ENCODE peak calls at places on chromosomes 4 and X, in four cellular contexts. One of them, this sample, is unnamed.

GRCh38 chr4:132557660-132558059 is 591.4 kb upstream of the PCDH10 start:
- DNase-seq in fibroblast of lung: peak
- DNase-seq in hepatocyte: peak
- DNase-seq in astrocyte of the spinal cord: no peak
- DNase-seq in this sample: no peak

GRCh38 chrX:131988236-131988635 is 34.9 kb upstream of the STK26 start:
- DNase-seq in fibroblast of lung: no peak
- DNase-seq in hepatocyte: no peak
- DNase-seq in astrocyte of the spinal cord: no peak
- DNase-seq in this sample: no peak

GRCh38 chrX:119459181-119459580 is 9.1 kb upstream of the SLC25A5 start:
- DNase-seq in fibroblast of lung: no peak
- DNase-seq in astrocyte of the spinal cord: no peak
- DNase-seq in hepatocyte: no peak
- DNase-seq in this sample: no peak

GRCh38 chrX:133989993-133990392 is 4.6 kb upstream of the GPC3 start:
- DNase-seq in fibroblast of lung: no peak
- DNase-seq in hepatocyte: no peak
- DNase-seq in astrocyte of the spinal cord: no peak
- DNase-seq in this sample: no peak

GRCh38 chr4:30094866-30095265 is 625.3 kb upstream of the PCDH7 start:
- DNase-seq in astrocyte of the spinal cord: no peak
- DNase-seq in hepatocyte: no peak
- DNase-seq in fibroblast of lung: peak
- DNase-seq in this sample: no peak

GRCh38 chrX:119643696-119644095 is 37.5 kb upstream of the NKRF start:
- DNase-seq in fibroblast of lung: no peak
- DNase-seq in astrocyte of the spinal cord: no peak
- DNase-seq in hepatocyte: no peak
- DNase-seq in this sample: no peak

GRCh38 chr4:144645621-144646522 is at the start of gene HHIP:
- DNase-seq in astrocyte of the spinal cord: peak
- DNase-seq in fibroblast of lung: peak
- DNase-seq in hepatocyte: peak
- DNase-seq in this sample: peak

GRCh38 chr4:80097395-80098177 is 24.6 kb upstream of the ANTXR2 start:
- DNase-seq in astrocyte of the spinal cord: peak
- DNase-seq in hepatocyte: no peak
- DNase-seq in fibroblast of lung: peak
- DNase-seq in this sample: peak

GRCh38 chrX:110408949-110409588 is 50.4 kb downstream of the RTL9 start:
- DNase-seq in hepatocyte: no peak
- DNase-seq in fibroblast of lung: peak
- DNase-seq in astrocyte of the spinal cord: no peak
- DNase-seq in this sample: no peak

GRCh38 chrX:118174516-118174915 is 57.9 kb upstream of the KLHL13 start:
- DNase-seq in fibroblast of lung: peak
- DNase-seq in hepatocyte: no peak
- DNase-seq in astrocyte of the spinal cord: no peak
- DNase-seq in this sample: no peak

GRCh38 chrX:96002401-96002800 is 682.2 kb upstream of the DIAPH2 start:
- DNase-seq in hepatocyte: no peak
- DNase-seq in astrocyte of the spinal cord: no peak
- DNase-seq in fibroblast of lung: peak
- DNase-seq in this sample: no peak

DNA sequence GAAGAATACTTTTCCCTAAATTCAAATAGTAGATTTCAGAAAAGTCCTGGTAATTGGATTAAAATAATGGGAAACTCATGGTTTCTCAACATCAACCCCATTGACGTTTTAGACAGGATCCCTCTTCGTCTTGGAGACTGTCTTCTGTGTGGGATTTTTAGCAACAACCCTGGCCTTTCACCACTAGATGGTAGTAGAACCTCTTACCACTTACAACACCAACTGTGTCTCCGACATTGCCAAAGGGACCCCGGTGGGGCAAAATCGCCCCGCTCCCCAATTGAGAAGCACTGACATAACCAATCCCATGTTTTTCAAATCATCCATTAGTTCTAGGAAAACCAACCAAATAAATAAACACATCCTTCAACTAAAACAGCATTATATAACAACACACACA is 16.9 kb upstream of the ANOS1 start:
- DNase-seq in hepatocyte: peak
- DNase-seq in fibroblast of lung: peak
- DNase-seq in astrocyte of the spinal cord: peak
- DNase-seq in this sample: no peak
- TF ChIP-seq CTCF in hepatocyte: peak
- TF ChIP-seq CTCF in fibroblast of lung: peak
- TF ChIP-seq CTCF in astrocyte of the spinal cord: peak
- TF ChIP-seq CTCF in this sample: peak

GRCh38 chrX:153495903-153496629 is 1.3 kb downstream of the BGN start:
- DNase-seq in hepatocyte: no peak
- DNase-seq in fibroblast of lung: no peak
- DNase-seq in astrocyte of the spinal cord: no peak
- DNase-seq in this sample: no peak
- H3K4me3 ChIP-seq in hepatocyte: no peak
- H3K4me3 ChIP-seq in fibroblast of lung: peak
- H3K4me3 ChIP-seq in astrocyte of the spinal cord: peak
- H3K4me3 ChIP-seq in this sample: peak

DNA sequence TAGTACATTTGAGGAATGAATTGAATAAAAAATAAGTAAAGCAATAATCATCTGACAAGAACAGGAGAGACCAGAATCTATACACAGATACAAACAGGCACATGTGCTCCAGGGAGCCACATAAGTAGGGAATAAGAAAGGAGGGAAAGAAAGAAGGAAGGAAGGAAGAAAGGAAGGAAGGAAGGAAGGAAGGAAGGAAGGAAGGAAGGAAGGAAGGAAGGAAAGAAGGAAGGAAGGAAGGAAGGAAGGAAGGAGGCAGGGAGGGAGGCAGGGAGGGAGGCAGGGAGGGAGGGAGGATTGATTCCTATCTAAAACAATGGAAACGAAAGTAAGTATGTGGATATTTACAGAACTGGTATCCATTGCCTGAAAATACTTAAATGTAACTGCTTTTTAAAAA is 475.8 kb downstream of the NLGN4X start:
- DNase-seq in hepatocyte: no peak
- DNase-seq in astrocyte of the spinal cord: no peak
- DNase-seq in fibroblast of lung: no peak
- DNase-seq in this sample: no peak
- TF ChIP-seq CTCF in hepatocyte: no peak
- TF ChIP-seq CTCF in astrocyte of the spinal cord: no peak
- TF ChIP-seq CTCF in fibroblast of lung: no peak
- TF ChIP-seq CTCF in this sample: no peak

DNA sequence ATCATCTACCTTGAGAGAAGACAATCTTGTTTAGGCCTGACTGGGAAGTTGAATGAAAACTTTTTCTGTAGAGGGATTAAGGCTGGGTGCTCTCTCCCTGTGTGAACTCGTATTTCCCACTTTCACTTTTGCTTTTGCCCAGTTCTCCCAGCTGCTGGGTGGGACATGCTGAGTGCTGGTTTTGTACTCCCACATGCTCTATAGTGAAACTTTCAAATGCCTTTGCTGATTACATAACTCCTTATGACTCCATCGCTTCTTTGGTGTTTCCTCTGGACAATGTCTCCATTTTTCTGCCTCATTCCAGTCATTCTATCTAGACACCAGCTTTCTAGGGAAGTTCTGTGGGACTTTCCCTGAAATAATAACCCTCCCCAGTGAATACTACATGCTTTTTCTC is 100.5 kb downstream of the CLNK start:
- DNase-seq in hepatocyte: peak
- DNase-seq in astrocyte of the spinal cord: peak
- DNase-seq in fibroblast of lung: peak
- DNase-seq in this sample: peak
- H3K4me3 ChIP-seq in hepatocyte: no peak
- H3K4me3 ChIP-seq in astrocyte of the spinal cord: no peak
- H3K4me3 ChIP-seq in fibroblast of lung: peak
- H3K4me3 ChIP-seq in this sample: no peak

DNA sequence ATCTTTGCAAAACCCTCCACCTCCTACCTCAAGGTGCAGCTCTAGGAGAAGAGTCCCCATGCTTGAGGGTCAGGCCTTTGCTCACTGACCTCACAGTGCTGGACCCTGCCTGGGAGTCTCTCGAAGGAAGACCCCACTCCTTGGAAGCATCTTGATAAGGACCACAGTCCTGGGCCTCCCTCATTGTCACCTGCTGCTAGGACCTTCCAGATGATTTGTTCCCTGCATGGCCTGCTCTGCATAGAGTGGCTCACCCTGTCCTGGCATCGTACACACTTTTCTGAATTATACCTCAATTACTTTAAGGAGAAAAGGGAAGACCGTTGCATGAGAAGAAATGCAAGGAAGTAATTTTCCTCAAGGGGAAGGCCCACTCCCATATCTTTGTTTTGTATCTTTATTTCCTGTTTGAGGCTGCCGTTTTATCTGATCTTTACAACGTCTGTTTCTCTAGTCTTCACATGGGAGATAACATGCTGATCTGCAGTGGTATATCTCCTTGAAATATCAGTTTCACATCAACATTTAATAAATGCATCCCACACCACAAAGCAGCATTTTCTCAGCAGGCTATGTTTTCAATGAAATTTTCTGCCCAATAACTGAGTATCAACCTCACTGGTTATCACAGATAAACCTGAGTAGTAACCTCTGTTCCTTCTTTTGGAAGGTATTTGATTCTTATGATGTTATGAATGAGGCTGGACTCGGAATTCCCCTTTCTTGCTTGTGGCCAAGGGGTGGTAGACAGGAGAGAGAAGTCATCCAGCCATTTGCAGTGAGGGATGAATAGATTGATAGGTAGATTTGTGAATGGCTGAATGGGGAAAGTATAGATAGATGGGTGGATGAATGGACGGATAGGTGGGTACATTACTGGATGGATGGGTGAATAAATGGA is 15.0 kb upstream of the AKAP17A start:
- DNase-seq in hepatocyte: no peak
- DNase-seq in fibroblast of lung: no peak
- DNase-seq in astrocyte of the spinal cord: no peak
- DNase-seq in this sample: no peak
- TF ChIP-seq CTCF in hepatocyte: no peak
- TF ChIP-seq CTCF in fibroblast of lung: no peak
- TF ChIP-seq CTCF in astrocyte of the spinal cord: no peak
- TF ChIP-seq CTCF in this sample: no peak

GRCh38 chr4:153488719-153489384 is 22.7 kb downstream of the TMEM131L start:
- DNase-seq in fibroblast of lung: no peak
- DNase-seq in hepatocyte: no peak
- DNase-seq in astrocyte of the spinal cord: peak
- DNase-seq in this sample: no peak
- H3K4me3 ChIP-seq in fibroblast of lung: peak
- H3K4me3 ChIP-seq in hepatocyte: no peak
- H3K4me3 ChIP-seq in astrocyte of the spinal cord: no peak
- H3K4me3 ChIP-seq in this sample: no peak

DNA sequence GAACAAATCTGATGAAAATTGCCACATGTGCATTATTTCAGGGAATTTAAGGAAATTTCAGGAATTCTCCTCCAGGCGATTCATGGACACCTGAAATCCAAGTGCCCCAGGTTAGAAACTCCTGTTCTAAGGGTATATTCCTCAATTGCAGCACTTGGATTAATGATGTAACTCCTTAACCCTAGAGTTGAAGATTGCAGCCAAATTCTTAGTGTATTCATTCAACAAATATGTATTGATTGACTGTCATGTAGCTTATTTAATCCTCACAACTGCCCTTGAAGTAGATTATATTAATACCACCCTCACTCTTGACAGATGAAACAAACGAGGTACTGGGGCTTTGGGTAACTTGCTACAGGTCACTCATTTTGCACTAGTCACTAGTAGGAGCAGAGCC is 11.3 kb downstream of the CETN2 start:
- DNase-seq in fibroblast of lung: peak
- DNase-seq in astrocyte of the spinal cord: no peak
- DNase-seq in hepatocyte: no peak
- DNase-seq in this sample: no peak
- TF ChIP-seq CTCF in fibroblast of lung: no peak
- TF ChIP-seq CTCF in astrocyte of the spinal cord: no peak
- TF ChIP-seq CTCF in hepatocyte: no peak
- TF ChIP-seq CTCF in this sample: no peak

This sample was measured in astrocyte of the cerebellum.